ENCODE peak calls at places on chromosome 5, in four cellular contexts. E is mesendoderm, U is H1, J is IMR-90. T is an unnamed sample.
A peak's percentile ranks its signal among the peaks of the same experiment; 100 is the strongest.

GRCh38 chr5:128405159-128405558 is 132.9 kb downstream of the FBN2 start:
- DNase-seq in J (no peak), U (no peak), E (no peak), T (no peak)

GRCh38 chr5:136001531-136001930 is 27.3 kb upstream of the TGFBI start:
- DNase-seq in U (no peak), E (no peak), J (peak; percentile 35), T (no peak)

GRCh38 chr5:145500712-145501111 is 334.4 kb downstream of the PRELID2 start:
- DNase-seq in U (no peak), J (no peak), E (no peak), T (no peak)

GRCh38 chr5:18985397-18985796 is 1002.6 kb downstream of the CDH18 start:
- DNase-seq in J (no peak), E (no peak), U (no peak), T (no peak)

GRCh38 chr5:163408311-163408923 is 29.0 kb upstream of the CCNG1 start:
- DNase-seq in U (peak; percentile 75), E (peak; percentile 61), J (peak; percentile 53), T (peak; percentile 43)

GRCh38 chr5:57439601-57440000 is 43.0 kb downstream of the ACTBL2 start:
- DNase-seq in J (no peak), U (no peak), E (no peak), T (no peak)

GRCh38 chr5:179509239-179509638 is 41.1 kb upstream of the RUFY1 start:
- DNase-seq in E (no peak), U (no peak), J (no peak), T (no peak)

GRCh38 chr5:68565427-68565826 is 349.9 kb downstream of the PIK3R1 start:
- DNase-seq in E (no peak), U (no peak), J (no peak), T (no peak)

GRCh38 chr5:65867509-65868195 is 58.7 kb upstream of the ERBIN start:
- DNase-seq in U (no peak), E (peak; percentile 51), J (peak; percentile 14), T (no peak)

GRCh38 chr5:978051-978450 is 30.6 kb upstream of the NKD2 start:
- DNase-seq in E (no peak), J (no peak), U (no peak), T (peak; percentile 20)

GRCh38 chr5:18010053-18010452 is 375.8 kb downstream of the TAF11L14 start:
- DNase-seq in E (peak; percentile 42), U (no peak), J (no peak), T (no peak)

GRCh38 chr5:110105692-110106091 is 416.0 kb downstream of the MAN2A1 start:
- DNase-seq in J (no peak), E (no peak), U (no peak), T (no peak)

GRCh38 chr5:18003784-18004183 is 369.5 kb downstream of the TAF11L14 start:
- DNase-seq in J (no peak), E (no peak), U (no peak), T (no peak)

GRCh38 chr5:179679014-179679674 is 1.7 kb downstream of the CBY3 start:
- DNase-seq in E (peak; percentile 93), J (peak; percentile 40), U (peak; percentile 89), T (peak; percentile 91)

GRCh38 chr5:123456242-123456641 is 33.0 kb upstream of the CEP120 start:
- DNase-seq in J (no peak), E (no peak), U (no peak), T (no peak)

GRCh38 chr5:154447074-154447725 is 1.4 kb downstream of the SAP30L start:
- DNase-seq in E (no peak), J (no peak), U (no peak), T (no peak)

GRCh38 chr5:134877159-134877558 is 3.0 kb downstream of the TXNDC15 start:
- DNase-seq in E (no peak), U (no peak), J (no peak), T (no peak)

GRCh38 chr5:56429110-56429561 is 196.0 kb upstream of the ANKRD55 start:
- DNase-seq in E (no peak), J (no peak), U (no peak), T (no peak)

GRCh38 chr5:167012281-167013034 is 1279.0 kb upstream of the WWC1 start:
- DNase-seq in J (no peak), E (no peak), U (no peak), T (no peak)

GRCh38 chr5:371811-372555 is 50.5 kb downstream of the AHRR start:
- DNase-seq in E (no peak), J (no peak), U (peak; percentile 42), T (peak; percentile 23)

GRCh38 chr5:80216753-80217596 is 38.9 kb downstream of the SERINC5 start:
- DNase-seq in E (no peak), U (no peak), J (no peak), T (no peak)

GRCh38 chr5:5351288-5352089 is 71.0 kb upstream of the ICE1 start:
- DNase-seq in E (peak; percentile 63), U (no peak), J (no peak), T (no peak)

GRCh38 chr5:115170128-115170923 is 618 bp upstream of the TRIM36 start:
- DNase-seq in E (no peak), U (peak; percentile 85), J (peak; percentile 1), T (no peak)

GRCh38 chr5:11126844-11127243 is 365.8 kb upstream of the DAP start:
- DNase-seq in U (no peak), J (no peak), E (no peak), T (no peak)

GRCh38 chr5:138469540-138470321 is 4.5 kb downstream of the EGR1 start:
- DNase-seq in J (peak; percentile 91), U (no peak), E (peak; percentile 65), T (peak; percentile 80)

GRCh38 chr5:68950111-68950510 is 143.7 kb upstream of the SLC30A5 start:
- DNase-seq in E (peak; percentile 81), J (no peak), U (no peak), T (no peak)

GRCh38 chr5:10853144-10853543 is 92.1 kb upstream of the DAP start:
- DNase-seq in U (no peak), E (no peak), J (no peak), T (no peak)

GRCh38 chr5:151825445-151825844 is 53.7 kb downstream of the G3BP1 start:
- DNase-seq in U (peak; percentile 72), J (peak; percentile 69), E (peak; percentile 82), T (peak; percentile 54)

DNA sequence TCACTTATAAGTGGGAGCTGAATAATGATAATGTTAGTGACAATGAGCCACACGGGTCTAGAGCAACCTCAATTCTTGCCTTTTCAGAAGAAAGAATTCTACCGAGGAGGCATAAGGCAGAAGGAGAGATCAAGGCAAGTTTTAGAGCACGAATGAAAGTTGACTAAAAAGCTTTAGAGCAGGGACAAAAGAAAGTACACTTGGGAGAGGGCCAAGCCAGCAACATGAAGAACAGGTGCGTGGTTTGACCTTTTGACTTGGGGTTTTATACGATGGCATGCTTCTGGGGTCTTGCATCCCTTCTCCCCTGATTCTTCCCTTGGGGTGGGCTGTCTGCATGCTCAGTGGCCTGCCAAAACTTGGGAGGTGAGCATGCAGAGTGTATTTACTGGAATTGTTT is 12.5 kb upstream of the OXCT1 start:
- DNase-seq in J (no peak), U (no peak), E (no peak), T (no peak)
- H4K5ac ChIP-seq in J (no peak overlapping the region), U (no peak overlapping the region), E (no peak overlapping the region), T (no peak overlapping the region)

GRCh38 chr5:32249668-32250067 is 63.1 kb downstream of the MTMR12 start:
- DNase-seq in J (no peak), E (no peak), U (no peak), T (no peak)
- H4K5ac ChIP-seq in J (no peak overlapping the region), E (no peak overlapping the region), U (no peak overlapping the region), T (no peak overlapping the region)

DNA sequence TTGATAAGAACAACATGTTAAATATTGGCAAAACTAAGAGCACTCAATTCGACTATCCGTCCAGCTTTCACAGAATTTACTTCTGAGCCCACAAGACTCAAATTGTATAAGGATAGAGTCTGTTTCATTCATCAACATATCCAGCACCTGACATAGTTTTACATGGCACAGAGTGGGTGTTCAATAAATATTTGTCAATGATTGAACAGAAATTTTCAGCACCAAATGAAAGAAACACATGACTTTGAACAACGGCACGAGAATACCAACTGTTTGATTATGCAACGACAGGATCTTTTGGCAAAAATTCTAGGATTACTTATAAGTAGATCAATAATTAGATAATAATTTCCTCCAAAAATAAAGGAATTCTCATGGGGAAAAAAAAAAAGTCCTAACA is 41.8 kb downstream of the SKP2 start:
- DNase-seq in J (no peak), E (no peak), U (no peak), T (no peak)
- H4K5ac ChIP-seq in J (no peak overlapping the region), E (no peak overlapping the region), U (no peak overlapping the region), T (no peak overlapping the region)

DNA sequence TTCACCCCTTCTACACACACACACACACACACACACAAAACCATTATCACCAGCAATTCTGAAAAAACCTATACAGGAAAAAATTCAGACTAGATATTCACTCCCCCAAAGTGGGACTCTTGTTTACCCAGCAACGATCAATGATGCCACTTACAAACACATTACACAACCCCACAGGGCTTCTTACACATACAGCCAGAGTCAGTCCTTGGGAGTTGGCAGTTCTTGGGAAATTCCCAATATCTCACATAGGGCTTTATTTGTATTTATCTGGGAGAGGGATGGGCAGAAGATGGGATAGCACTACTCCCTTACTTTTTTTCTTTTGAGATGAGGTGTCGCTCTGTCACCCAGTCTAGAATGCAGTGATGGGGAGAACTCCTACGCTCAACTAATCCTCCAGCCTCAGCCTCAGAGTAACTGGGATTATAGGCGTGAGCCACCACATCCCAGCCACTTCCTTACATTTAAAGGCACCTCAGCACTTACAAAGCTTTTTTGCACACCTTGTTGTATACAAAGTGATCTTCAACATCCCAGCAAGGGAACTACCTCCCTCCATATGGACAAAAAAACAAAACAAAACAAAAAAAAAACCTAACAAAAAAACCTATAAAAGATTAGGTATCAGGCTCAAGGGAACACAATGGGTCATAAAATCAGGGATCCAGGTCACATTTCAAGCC is 168.4 kb downstream of the TSSK1B start:
- DNase-seq in E (peak; percentile 54), U (no peak), J (peak; percentile 31), T (no peak)
- H4K5ac ChIP-seq in E (no peak overlapping the region), U (no peak overlapping the region), J (no peak overlapping the region), T (no peak overlapping the region)

DNA sequence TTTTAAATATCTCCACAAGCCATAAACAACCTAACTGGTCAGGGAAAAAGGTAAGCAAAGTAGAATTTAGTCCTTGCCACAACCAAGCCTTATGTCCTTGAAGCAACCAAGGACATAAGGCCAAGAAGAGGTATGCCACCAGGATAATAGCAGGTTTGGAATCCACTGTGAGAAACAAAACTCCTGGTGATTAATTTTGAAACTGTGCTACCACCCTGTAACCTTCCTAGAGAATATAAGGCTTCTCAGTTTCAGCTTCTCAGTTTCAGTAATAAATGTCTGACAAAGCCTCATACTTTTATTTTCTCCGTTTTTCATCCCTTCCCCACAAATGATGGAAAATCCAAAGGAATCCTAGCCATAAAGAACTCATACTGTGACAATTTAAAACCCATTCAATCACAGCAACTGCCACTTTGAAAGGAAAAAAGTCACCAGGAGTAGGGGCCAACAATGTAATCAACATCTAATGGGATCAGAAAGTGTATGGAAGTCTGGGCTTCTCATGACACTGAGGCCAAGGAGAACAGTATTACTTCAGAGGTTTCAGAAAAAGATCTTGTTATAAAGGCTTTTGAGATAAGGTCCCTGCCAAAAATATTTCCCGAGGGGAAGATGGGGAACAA is 189.2 kb downstream of the TSSK1B start:
- DNase-seq in E (peak; percentile 70), J (no peak), U (no peak), T (no peak)
- H4K5ac ChIP-seq in E (no peak overlapping the region), J (no peak overlapping the region), U (no peak overlapping the region), T (no peak overlapping the region)

T was measured in H9.